ENCODE peak calls at places on chromosomes 16 and 17, in five cellular contexts. S is tibial nerve, C is BE2C, E is transverse colon, A is neuronal stem cell. Q is an unnamed sample.

GRCh38 chr16:728131-728889 is 1.4 kb downstream of the HAGHL start:
- DNase-seq in S (no peak), C (peak; percentile 96), E (peak; percentile 79), A (no peak), Q (peak; percentile 72)

GRCh38 chr16:9148376-9149015 is 57.1 kb downstream of the HAPSTR1 start:
- DNase-seq in S (no peak), C (no peak), E (no peak), A (no peak), Q (no peak)

GRCh38 chr17:77208217-77208808 is 67.5 kb downstream of the SEC14L1 start:
- DNase-seq in S (no peak), C (no peak), E (no peak), A (no peak), Q (peak; percentile 69)

GRCh38 chr17:36034127-36034526 is 16.4 kb upstream of the CCL23 start:
- DNase-seq in S (no peak), C (no peak), E (no peak), A (no peak), Q (no peak)

GRCh38 chr17:68906638-68907037 is 48.6 kb downstream of the ABCA8 start:
- DNase-seq in S (no peak), C (no peak), E (no peak), A (no peak), Q (no peak)

GRCh38 chr17:77352996-77353395 is 212.2 kb downstream of the SEC14L1 start:
- DNase-seq in S (peak; percentile 4), C (no peak), E (no peak), A (no peak), Q (no peak)

GRCh38 chr16:10514369-10515055 is 65.9 kb downstream of the EMP2 start:
- DNase-seq in S (no peak), C (peak; percentile 51), E (peak; percentile 37), A (peak; percentile 33), Q (peak; percentile 64)

GRCh38 chr16:71961066-71962039 is 38.8 kb downstream of the PKD1L3 start:
- DNase-seq in S (peak; percentile 73), C (peak; percentile 86), E (peak; percentile 90), A (peak; percentile 82), Q (peak; percentile 85)

GRCh38 chr17:2266045-2266864 is 37.3 kb downstream of the SMG6 start:
- DNase-seq in S (no peak), C (no peak), E (peak; percentile 66), A (no peak), Q (no peak)

GRCh38 chr17:7573324-7574080 is 5.9 kb upstream of the CD68 start:
- DNase-seq in S (peak; percentile 80), C (peak; percentile 82), E (peak; percentile 91), A (peak; percentile 84), Q (peak; percentile 72)

GRCh38 chr17:35087731-35088646 is 24.5 kb upstream of the RFFL start:
- DNase-seq in S (no peak), C (peak; percentile 42), E (peak; percentile 72), A (no peak), Q (peak; percentile 64)

GRCh38 chr17:170130-170654 is 11.3 kb downstream of the DOC2B start:
- DNase-seq in S (no peak), C (no peak), E (no peak), A (no peak), Q (no peak)

GRCh38 chr16:88376053-88376834 is 6.5 kb upstream of the ZNF469 start:
- DNase-seq in S (no peak), C (peak; percentile 13), E (no peak), A (no peak), Q (no peak)

GRCh38 chr16:28293589-28293935 is 1.2 kb downstream of the SBK1 start:
- DNase-seq in S (no peak), C (no peak), E (no peak), A (no peak), Q (no peak)

GRCh38 chr17:59511726-59512125 is 53.7 kb upstream of the DHX40 start:
- DNase-seq in S (no peak), C (no peak), E (no peak), A (no peak), Q (no peak)

GRCh38 chr16:84356591-84357116 is 11.7 kb upstream of the ATP2C2 start:
- DNase-seq in S (peak; percentile 28), C (no peak), E (peak; percentile 42), A (peak; percentile 26), Q (peak; percentile 51)

GRCh38 chr16:17345043-17345442 is 125.7 kb downstream of the XYLT1 start:
- DNase-seq in S (no peak), C (no peak), E (peak; percentile 59), A (no peak), Q (no peak)

GRCh38 chr16:4370570-4371480 is 823 bp upstream of the VASN start:
- DNase-seq in S (peak; percentile 71), C (peak; percentile 13), E (peak; percentile 57), A (no peak), Q (no peak)

GRCh38 chr17:34252138-34252889 is 2.8 kb upstream of the CCL2 start:
- DNase-seq in S (peak; percentile 95), C (peak; percentile 24), E (peak; percentile 81), A (no peak), Q (no peak)

GRCh38 chr16:84483882-84484565 is 20.4 kb downstream of the MEAK7 start:
- DNase-seq in S (no peak), C (no peak), E (no peak), A (no peak), Q (peak; percentile 31)

GRCh38 chr17:49703557-49704277 is 4.0 kb downstream of the SLC35B1 start:
- DNase-seq in S (no peak), C (peak; percentile 30), E (peak; percentile 16), A (no peak), Q (peak; percentile 78)

GRCh38 chr17:8696951-8697745 is 47.5 kb downstream of the CCDC42 start:
- DNase-seq in S (no peak), C (no peak), E (no peak), A (no peak), Q (no peak)

GRCh38 chr17:58487589-58488427 is at the start of gene HSF5:
- DNase-seq in S (no peak), C (no peak), E (peak; percentile 42), A (no peak), Q (no peak)

GRCh38 chr17:13597723-13598347 is 3.9 kb downstream of the HS3ST3A1 start:
- DNase-seq in S (no peak), C (peak; percentile 11), E (peak; percentile 14), A (no peak), Q (no peak)

GRCh38 chr16:79287424-79287917 is 313.1 kb downstream of the MAF start:
- DNase-seq in S (no peak), C (no peak), E (no peak), A (no peak), Q (no peak)

GRCh38 chr17:50094753-50095616 is at the start of gene PDK2:
- DNase-seq in S (peak; percentile 95), C (peak; percentile 96), E (peak; percentile 97), A (peak; percentile 95), Q (peak; percentile 91)

GRCh38 chr17:1561420-1562177 is 993 bp downstream of the PITPNA start:
- DNase-seq in S (no peak), C (no peak), E (no peak), A (no peak), Q (peak; percentile 51)

GRCh38 chr16:27470567-27471431 is 68.8 kb downstream of the IL21R start:
- DNase-seq in S (no peak), C (no peak), E (no peak), A (no peak), Q (no peak)

GRCh38 chr16:73231379-73231778 is 183.5 kb upstream of the ZFHX3 start:
- DNase-seq in S (no peak), C (no peak), E (no peak), A (no peak), Q (no peak)

GRCh38 chr16:50202926-50203624 is 50.0 kb downstream of the TENT4B start:
- DNase-seq in S (no peak), C (no peak), E (no peak), A (no peak), Q (peak; percentile 77)

GRCh38 chr16:67191995-67192681 is at the start of gene E2F4:
- DNase-seq in S (peak; percentile 78), C (peak; percentile 93), E (peak; percentile 93), A (peak; percentile 81), Q (peak; percentile 92)

GRCh38 chr16:67191410-67191994 is 453 bp upstream of the E2F4 start:
- DNase-seq in S (no peak), C (no peak), E (no peak), A (no peak), Q (no peak)

GRCh38 chr16:67188798-67189197 is 1.1 kb downstream of the EXOC3L1 start:
- DNase-seq in S (no peak), C (no peak), E (no peak), A (no peak), Q (no peak)

GRCh38 chr16:67190448-67191399 is 788 bp upstream of the EXOC3L1 start:
- DNase-seq in S (no peak), C (no peak), E (no peak), A (no peak), Q (no peak)

DNA sequence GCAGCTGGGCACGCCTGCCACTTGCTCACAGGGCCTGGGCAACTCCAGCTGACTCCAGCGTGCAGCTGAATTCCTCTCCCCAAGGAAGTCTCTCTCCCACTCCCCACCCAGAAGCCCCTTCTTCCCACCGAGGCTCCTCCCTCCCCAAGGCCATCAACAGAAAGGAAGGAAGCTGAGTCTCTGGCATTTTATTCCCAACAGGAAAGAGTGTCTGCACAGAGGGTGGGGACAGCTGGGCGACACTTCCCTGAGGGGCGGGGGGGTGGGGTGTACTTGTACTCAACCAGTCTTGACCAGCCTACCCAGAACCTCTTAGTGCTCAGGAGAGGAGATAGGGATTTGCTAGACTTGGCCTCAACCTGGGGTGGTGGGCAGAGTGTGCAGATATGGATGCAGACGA is at the start of gene EXOC3L1:
- DNase-seq in S (no peak), C (no peak), E (no peak), A (no peak), Q (no peak)
- H3K4me1 ChIP-seq in S (peaks cover 21% of the 10 kb centered on the region), C (peaks cover 3% of the 10 kb centered on the region), E (peaks cover 26% of the 10 kb centered on the region), A (peaks cover 20% of the 10 kb centered on the region), Q (peaks cover 33% of the 10 kb centered on the region)

GRCh38 chr16:86345521-86345920 is 164.8 kb upstream of the FOXF1 start:
- DNase-seq in S (no peak), C (no peak), E (no peak), A (no peak), Q (no peak)
- H3K27me3 ChIP-seq in S (no peaks in the 10 kb centered on the region), C (no peaks in the 10 kb centered on the region), E (peaks cover 19% of the 10 kb centered on the region), A (peaks cover 11% of the 10 kb centered on the region), Q (peaks cover 1% of the 10 kb centered on the region)

GRCh38 chr17:75371981-75372380 is 33.5 kb downstream of the GRB2 start:
- DNase-seq in S (no peak), C (no peak), E (no peak), A (no peak), Q (no peak)
- H3K4me1 ChIP-seq in S (peaks cover 13% of the 10 kb centered on the region), C (peaks cover 3% of the 10 kb centered on the region), E (peaks cover 13% of the 10 kb centered on the region), A (no peaks in the 10 kb centered on the region), Q (no peaks in the 10 kb centered on the region)

DNA sequence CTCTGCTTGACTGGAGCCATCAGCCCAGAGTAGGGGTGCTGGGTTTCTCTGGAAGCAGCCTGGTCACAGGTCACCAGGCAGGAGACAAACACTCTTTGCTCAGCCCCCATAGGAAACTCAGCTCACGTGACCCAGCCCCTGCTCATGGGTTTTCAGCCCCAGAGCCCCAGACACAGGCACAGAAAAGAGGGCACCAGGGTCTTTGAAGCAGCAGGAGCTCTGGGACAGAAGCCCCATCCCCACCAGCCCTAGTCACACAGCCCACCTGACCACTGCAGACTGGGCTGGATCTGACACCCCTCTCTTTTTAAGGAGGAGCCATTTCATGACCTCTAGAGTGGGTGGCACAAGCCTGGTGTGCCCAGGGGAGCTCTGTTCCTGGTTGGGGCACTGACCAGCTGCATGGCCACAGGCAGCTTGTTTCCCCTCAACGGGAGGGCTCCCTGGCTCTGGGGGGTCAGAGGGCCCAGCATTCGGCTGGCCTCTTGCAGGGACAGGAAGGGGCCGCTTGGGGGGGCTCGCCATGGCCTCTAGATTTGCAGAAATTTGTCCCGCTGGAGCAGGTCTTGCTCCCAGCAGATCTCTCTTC is 13.8 kb upstream of the CD79B start:
- DNase-seq in S (no peak), C (no peak), E (no peak), A (no peak), Q (no peak)
- H3K27me3 ChIP-seq in S (no peaks in the 10 kb centered on the region), C (no peaks in the 10 kb centered on the region), E (no peaks in the 10 kb centered on the region), A (no peaks in the 10 kb centered on the region), Q (no peaks in the 10 kb centered on the region)

Q was measured in Caco-2.